ENCODE peak calls at places on chromosomes 5 and 9, in four cellular contexts. One of them, this sample, is unnamed.
A peak's percentile ranks its signal among the peaks of the same experiment; 100 is the strongest.

GRCh38 chr9:83339435-83339834 is 198.8 kb downstream of the FRMD3 start:
- DNase-seq in heart left ventricle: peak; percentile 50
- DNase-seq in GM12878: no peak
- DNase-seq in breast epithelium: no peak
- DNase-seq in this sample: no peak

GRCh38 chr9:124820606-124821246 is 32.5 kb upstream of the WDR38 start:
- DNase-seq in heart left ventricle: no peak
- DNase-seq in GM12878: no peak
- DNase-seq in breast epithelium: no peak
- DNase-seq in this sample: no peak

GRCh38 chr5:177474094-177474493 is 660 bp upstream of the DBN1 start:
- DNase-seq in heart left ventricle: no peak
- DNase-seq in GM12878: no peak
- DNase-seq in breast epithelium: no peak
- DNase-seq in this sample: no peak

GRCh38 chr5:134129411-134130238 is 15.1 kb downstream of the TCF7 start:
- DNase-seq in heart left ventricle: no peak
- DNase-seq in GM12878: no peak
- DNase-seq in breast epithelium: no peak
- DNase-seq in this sample: no peak

GRCh38 chr5:134149571-134150303 is 27.0 kb downstream of the SKP1 start:
- DNase-seq in heart left ventricle: no peak
- DNase-seq in GM12878: no peak
- DNase-seq in breast epithelium: peak; percentile 49
- DNase-seq in this sample: no peak

GRCh38 chr9:105089874-105090273 is 154.6 kb upstream of the SLC44A1 start:
- DNase-seq in heart left ventricle: no peak
- DNase-seq in GM12878: no peak
- DNase-seq in breast epithelium: no peak
- DNase-seq in this sample: no peak

GRCh38 chr9:93326056-93326455 is 125.4 kb upstream of the FAM120A start:
- DNase-seq in heart left ventricle: no peak
- DNase-seq in GM12878: no peak
- DNase-seq in breast epithelium: no peak
- DNase-seq in this sample: no peak

GRCh38 chr5:17304282-17304681 is 86.9 kb downstream of the BASP1 start:
- DNase-seq in heart left ventricle: no peak
- DNase-seq in GM12878: no peak
- DNase-seq in breast epithelium: no peak
- DNase-seq in this sample: no peak

GRCh38 chr5:92429642-92430041 is 1046.5 kb upstream of the ARRDC3 start:
- DNase-seq in heart left ventricle: no peak
- DNase-seq in GM12878: no peak
- DNase-seq in breast epithelium: no peak
- DNase-seq in this sample: no peak

GRCh38 chr5:142016576-142016975 is 3.7 kb upstream of the GNPDA1 start:
- DNase-seq in heart left ventricle: no peak
- DNase-seq in GM12878: no peak
- DNase-seq in breast epithelium: no peak
- DNase-seq in this sample: no peak

GRCh38 chr9:114418053-114418452 is 30.3 kb upstream of the AKNA start:
- DNase-seq in heart left ventricle: no peak
- DNase-seq in GM12878: no peak
- DNase-seq in breast epithelium: no peak
- DNase-seq in this sample: no peak

GRCh38 chr5:121702783-121703182 is 148.9 kb upstream of the FTMT start:
- DNase-seq in heart left ventricle: no peak
- DNase-seq in GM12878: no peak
- DNase-seq in breast epithelium: no peak
- DNase-seq in this sample: no peak

GRCh38 chr5:96651047-96651446 is 11.1 kb upstream of the CAST start:
- DNase-seq in heart left ventricle: no peak
- DNase-seq in GM12878: no peak
- DNase-seq in breast epithelium: no peak
- DNase-seq in this sample: no peak

GRCh38 chr9:77291714-77292113 is 114.4 kb downstream of the VPS13A start:
- DNase-seq in heart left ventricle: no peak
- DNase-seq in GM12878: no peak
- DNase-seq in breast epithelium: no peak
- DNase-seq in this sample: no peak

GRCh38 chr5:179343902-179344300 is 1.4 kb downstream of the ADAMTS2 start:
- DNase-seq in heart left ventricle: no peak
- DNase-seq in GM12878: no peak
- DNase-seq in breast epithelium: no peak
- DNase-seq in this sample: no peak
- H3K27ac ChIP-seq in heart left ventricle: no peak overlapping the region
- H3K27ac ChIP-seq in GM12878: no peak overlapping the region
- H3K27ac ChIP-seq in breast epithelium: peak overlapping the region; percentile 67
- H3K27ac ChIP-seq in this sample: no peak overlapping the region

DNA sequence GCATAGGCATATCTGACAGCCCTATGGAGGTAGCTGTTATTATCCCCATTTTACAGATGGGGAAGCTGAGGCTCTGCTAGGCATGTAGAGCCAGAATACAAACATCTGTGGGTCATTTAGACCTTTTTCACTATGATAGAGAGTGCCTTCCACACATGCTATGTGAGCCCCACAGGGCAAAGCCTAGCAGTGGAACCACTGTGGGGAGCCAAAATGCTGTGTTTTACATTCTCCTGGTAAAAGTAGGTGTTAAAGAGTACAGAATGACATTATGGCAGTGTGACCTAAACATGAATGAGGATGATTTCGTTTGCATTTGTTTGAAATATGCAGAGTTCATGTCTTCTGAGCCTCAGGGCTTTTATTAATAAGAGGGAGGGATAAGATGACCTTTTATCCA is 265.2 kb downstream of the MAST4 start:
- DNase-seq in heart left ventricle: no peak
- DNase-seq in GM12878: no peak
- DNase-seq in breast epithelium: no peak
- DNase-seq in this sample: no peak
- TF ChIP-seq POLR2A in heart left ventricle: no peak
- TF ChIP-seq POLR2A in GM12878: no peak
- TF ChIP-seq POLR2A in breast epithelium: no peak
- TF ChIP-seq POLR2A in this sample: no peak

GRCh38 chr9:125888220-125888619 is 141.0 kb downstream of the PBX3 start:
- DNase-seq in heart left ventricle: no peak
- DNase-seq in GM12878: no peak
- DNase-seq in breast epithelium: no peak
- DNase-seq in this sample: no peak

GRCh38 chr9:125889524-125890473 is 142.6 kb downstream of the PBX3 start:
- DNase-seq in heart left ventricle: peak; percentile 40
- DNase-seq in GM12878: no peak
- DNase-seq in breast epithelium: no peak
- DNase-seq in this sample: peak; percentile 23

GRCh38 chr9:125890793-125891192 is 143.6 kb downstream of the PBX3 start:
- DNase-seq in heart left ventricle: no peak
- DNase-seq in GM12878: no peak
- DNase-seq in breast epithelium: no peak
- DNase-seq in this sample: no peak

GRCh38 chr9:125886365-125886764 is 139.2 kb downstream of the PBX3 start:
- DNase-seq in heart left ventricle: no peak
- DNase-seq in GM12878: no peak
- DNase-seq in breast epithelium: no peak
- DNase-seq in this sample: no peak

DNA sequence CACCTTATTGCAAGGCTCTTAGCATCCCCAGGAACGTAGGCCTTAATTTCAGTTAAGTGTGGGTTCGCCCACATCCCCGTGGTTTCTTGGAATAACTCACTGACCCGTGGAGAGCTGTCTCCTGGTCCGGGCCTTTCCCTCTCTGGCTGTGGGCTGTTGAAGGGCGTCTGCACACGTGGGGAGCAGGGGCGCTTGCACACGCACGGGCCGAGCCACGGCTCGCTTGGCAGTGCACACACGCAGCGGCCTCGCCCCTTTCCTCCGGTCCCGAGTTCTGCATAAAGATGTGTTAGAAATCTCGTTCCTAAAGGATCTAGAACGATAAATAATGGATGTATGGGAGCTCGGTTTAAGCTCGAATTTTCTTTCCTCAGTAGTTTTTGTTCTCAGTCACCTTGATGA is 141.9 kb downstream of the PBX3 start:
- DNase-seq in heart left ventricle: peak; percentile 35
- DNase-seq in GM12878: no peak
- DNase-seq in breast epithelium: no peak
- DNase-seq in this sample: no peak
- H3K27ac ChIP-seq in heart left ventricle: peak overlapping the region; percentile 67
- H3K27ac ChIP-seq in GM12878: no peak overlapping the region
- H3K27ac ChIP-seq in breast epithelium: peak overlapping the region; percentile 18
- H3K27ac ChIP-seq in this sample: no peak overlapping the region

DNA sequence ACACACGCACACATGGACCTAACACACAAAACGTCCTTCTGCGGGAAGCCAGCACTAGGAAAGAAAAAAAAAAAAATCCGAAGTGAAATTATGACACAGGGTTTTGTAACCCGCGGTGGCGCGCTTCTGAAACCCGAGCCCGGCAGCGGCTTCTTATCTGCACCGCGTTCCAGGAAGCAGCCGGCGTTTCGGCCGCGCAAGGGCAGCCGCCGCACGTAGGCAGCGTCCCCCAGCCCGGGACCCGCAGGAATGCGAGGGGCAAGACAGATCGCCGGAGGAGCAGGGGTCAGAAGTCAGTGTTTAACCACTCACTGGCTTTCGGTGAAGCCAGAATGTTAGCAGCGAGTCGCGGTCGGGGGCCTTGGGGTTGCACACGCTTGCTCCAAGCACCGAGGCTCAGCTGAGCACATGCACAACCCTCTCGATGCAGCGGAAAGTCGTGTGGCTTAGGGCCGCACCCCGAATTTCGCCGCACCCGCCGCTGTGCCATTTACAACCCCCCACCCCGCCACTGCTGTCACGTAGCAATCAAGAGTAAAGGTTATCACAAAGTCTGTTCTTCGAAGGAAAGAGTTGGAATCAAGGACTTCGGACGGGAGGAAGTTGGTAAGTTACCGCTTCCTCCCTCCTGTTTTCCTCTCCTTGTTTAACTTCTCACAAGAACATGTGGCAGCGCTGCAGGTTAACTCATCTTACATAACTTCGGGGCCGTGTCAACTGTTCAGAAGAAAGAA is 167.9 kb downstream of the AUH start:
- DNase-seq in heart left ventricle: peak; percentile 90
- DNase-seq in GM12878: no peak
- DNase-seq in breast epithelium: no peak
- DNase-seq in this sample: peak; percentile 72
- TF ChIP-seq POLR2A in heart left ventricle: no peak
- TF ChIP-seq POLR2A in GM12878: peak; percentile 61
- TF ChIP-seq POLR2A in breast epithelium: peak; percentile 38
- TF ChIP-seq POLR2A in this sample: no peak

GRCh38 chr9:15189491-15189890 is 117.5 kb downstream of the TTC39B start:
- DNase-seq in heart left ventricle: no peak
- DNase-seq in GM12878: no peak
- DNase-seq in breast epithelium: no peak
- DNase-seq in this sample: no peak
- H3K27ac ChIP-seq in heart left ventricle: no peak overlapping the region
- H3K27ac ChIP-seq in GM12878: no peak overlapping the region
- H3K27ac ChIP-seq in breast epithelium: no peak overlapping the region
- H3K27ac ChIP-seq in this sample: no peak overlapping the region

GRCh38 chr5:115841382-115842088 is at the start of the genes AP3S1 and ATG12:
- DNase-seq in heart left ventricle: peak; percentile 93
- DNase-seq in GM12878: peak; percentile 88
- DNase-seq in breast epithelium: peak; percentile 87
- DNase-seq in this sample: peak; percentile 89
- TF ChIP-seq POLR2A in heart left ventricle: peak; percentile 42
- TF ChIP-seq POLR2A in GM12878: peak; percentile 93
- TF ChIP-seq POLR2A in breast epithelium: peak; percentile 80
- TF ChIP-seq POLR2A in this sample: peak; percentile 81

GRCh38 chr9:109072810-109073435 is 46.8 kb downstream of the TMEM245 start:
- DNase-seq in heart left ventricle: no peak
- DNase-seq in GM12878: no peak
- DNase-seq in breast epithelium: no peak
- DNase-seq in this sample: no peak
- H3K27ac ChIP-seq in heart left ventricle: no peak overlapping the region
- H3K27ac ChIP-seq in GM12878: no peak overlapping the region
- H3K27ac ChIP-seq in breast epithelium: no peak overlapping the region
- H3K27ac ChIP-seq in this sample: no peak overlapping the region

This sample was measured in tibial nerve.